ENCODE peak calls at places on chromosome 4, in seven cellular contexts. One of them, this sample, is unnamed.

GRCh38 chr4:125728568-125728967 is 413.8 kb downstream of the FAT4 start:
- DNase-seq in GM12878: no peak
- DNase-seq in CD4-positive, alpha-beta T cell: no peak
- DNase-seq in mammary epithelial cell: peak
- DNase-seq in activated effector memory CD4-positive, alpha-beta T cell treated with anti-CD3 and anti-CD28 coated beads, Interleukin-2, amount 50 U/mL, for 16 hours: no peak
- DNase-seq in EL: peak
- DNase-seq in activated CD4-positive, CD25-positive, alpha-beta regulatory T cell treated with anti-CD3 and anti-CD28 coated beads, Interleukin-2, amount 50 U/mL, for 16 hours: no peak
- DNase-seq in this sample: no peak

GRCh38 chr4:126081336-126081735 is 766.6 kb downstream of the FAT4 start:
- DNase-seq in GM12878: no peak
- DNase-seq in mammary epithelial cell: no peak
- DNase-seq in CD4-positive, alpha-beta T cell: no peak
- DNase-seq in EL: no peak
- DNase-seq in activated CD4-positive, CD25-positive, alpha-beta regulatory T cell treated with anti-CD3 and anti-CD28 coated beads, Interleukin-2, amount 50 U/mL, for 16 hours: no peak
- DNase-seq in activated effector memory CD4-positive, alpha-beta T cell treated with anti-CD3 and anti-CD28 coated beads, Interleukin-2, amount 50 U/mL, for 16 hours: no peak
- DNase-seq in this sample: no peak

GRCh38 chr4:5220028-5220427 is 168.7 kb downstream of the STK32B start:
- DNase-seq in activated CD4-positive, CD25-positive, alpha-beta regulatory T cell treated with anti-CD3 and anti-CD28 coated beads, Interleukin-2, amount 50 U/mL, for 16 hours: no peak
- DNase-seq in CD4-positive, alpha-beta T cell: no peak
- DNase-seq in EL: peak
- DNase-seq in activated effector memory CD4-positive, alpha-beta T cell treated with anti-CD3 and anti-CD28 coated beads, Interleukin-2, amount 50 U/mL, for 16 hours: no peak
- DNase-seq in mammary epithelial cell: peak
- DNase-seq in GM12878: no peak
- DNase-seq in this sample: no peak

GRCh38 chr4:123399638-123400358 is 3.2 kb downstream of the SPRY1 start:
- DNase-seq in mammary epithelial cell: peak
- DNase-seq in CD4-positive, alpha-beta T cell: no peak
- DNase-seq in EL: no peak
- DNase-seq in activated effector memory CD4-positive, alpha-beta T cell treated with anti-CD3 and anti-CD28 coated beads, Interleukin-2, amount 50 U/mL, for 16 hours: no peak
- DNase-seq in GM12878: no peak
- DNase-seq in activated CD4-positive, CD25-positive, alpha-beta regulatory T cell treated with anti-CD3 and anti-CD28 coated beads, Interleukin-2, amount 50 U/mL, for 16 hours: no peak
- DNase-seq in this sample: no peak

GRCh38 chr4:22906046-22906445 is 213.3 kb downstream of the GBA3 start:
- DNase-seq in GM12878: no peak
- DNase-seq in CD4-positive, alpha-beta T cell: no peak
- DNase-seq in activated CD4-positive, CD25-positive, alpha-beta regulatory T cell treated with anti-CD3 and anti-CD28 coated beads, Interleukin-2, amount 50 U/mL, for 16 hours: no peak
- DNase-seq in EL: no peak
- DNase-seq in mammary epithelial cell: no peak
- DNase-seq in activated effector memory CD4-positive, alpha-beta T cell treated with anti-CD3 and anti-CD28 coated beads, Interleukin-2, amount 50 U/mL, for 16 hours: no peak
- DNase-seq in this sample: no peak

GRCh38 chr4:80413096-80413495 is 77.6 kb downstream of the CFAP299 start:
- DNase-seq in GM12878: no peak
- DNase-seq in activated effector memory CD4-positive, alpha-beta T cell treated with anti-CD3 and anti-CD28 coated beads, Interleukin-2, amount 50 U/mL, for 16 hours: no peak
- DNase-seq in CD4-positive, alpha-beta T cell: no peak
- DNase-seq in mammary epithelial cell: no peak
- DNase-seq in activated CD4-positive, CD25-positive, alpha-beta regulatory T cell treated with anti-CD3 and anti-CD28 coated beads, Interleukin-2, amount 50 U/mL, for 16 hours: no peak
- DNase-seq in EL: no peak
- DNase-seq in this sample: no peak

GRCh38 chr4:7842384-7843279 is 97.0 kb downstream of the AFAP1 start:
- DNase-seq in CD4-positive, alpha-beta T cell: no peak
- DNase-seq in mammary epithelial cell: peak
- DNase-seq in activated CD4-positive, CD25-positive, alpha-beta regulatory T cell treated with anti-CD3 and anti-CD28 coated beads, Interleukin-2, amount 50 U/mL, for 16 hours: no peak
- DNase-seq in EL: peak
- DNase-seq in GM12878: no peak
- DNase-seq in activated effector memory CD4-positive, alpha-beta T cell treated with anti-CD3 and anti-CD28 coated beads, Interleukin-2, amount 50 U/mL, for 16 hours: no peak
- DNase-seq in this sample: no peak

GRCh38 chr4:48642421-48643144 is 137.5 kb downstream of the FRYL start:
- DNase-seq in CD4-positive, alpha-beta T cell: no peak
- DNase-seq in activated effector memory CD4-positive, alpha-beta T cell treated with anti-CD3 and anti-CD28 coated beads, Interleukin-2, amount 50 U/mL, for 16 hours: no peak
- DNase-seq in activated CD4-positive, CD25-positive, alpha-beta regulatory T cell treated with anti-CD3 and anti-CD28 coated beads, Interleukin-2, amount 50 U/mL, for 16 hours: no peak
- DNase-seq in EL: no peak
- DNase-seq in mammary epithelial cell: no peak
- DNase-seq in GM12878: no peak
- DNase-seq in this sample: no peak

GRCh38 chr4:155590751-155591150 is 75.9 kb upstream of the GUCY1A1 start:
- DNase-seq in mammary epithelial cell: no peak
- DNase-seq in CD4-positive, alpha-beta T cell: no peak
- DNase-seq in GM12878: no peak
- DNase-seq in activated effector memory CD4-positive, alpha-beta T cell treated with anti-CD3 and anti-CD28 coated beads, Interleukin-2, amount 50 U/mL, for 16 hours: no peak
- DNase-seq in EL: no peak
- DNase-seq in activated CD4-positive, CD25-positive, alpha-beta regulatory T cell treated with anti-CD3 and anti-CD28 coated beads, Interleukin-2, amount 50 U/mL, for 16 hours: no peak
- DNase-seq in this sample: no peak

GRCh38 chr4:184960505-184960971 is 57.8 kb upstream of the HELT start:
- DNase-seq in CD4-positive, alpha-beta T cell: no peak
- DNase-seq in activated effector memory CD4-positive, alpha-beta T cell treated with anti-CD3 and anti-CD28 coated beads, Interleukin-2, amount 50 U/mL, for 16 hours: no peak
- DNase-seq in GM12878: no peak
- DNase-seq in activated CD4-positive, CD25-positive, alpha-beta regulatory T cell treated with anti-CD3 and anti-CD28 coated beads, Interleukin-2, amount 50 U/mL, for 16 hours: no peak
- DNase-seq in EL: no peak
- DNase-seq in mammary epithelial cell: no peak
- DNase-seq in this sample: no peak

GRCh38 chr4:149183638-149184037 is 632.0 kb downstream of the IQCM start:
- DNase-seq in mammary epithelial cell: no peak
- DNase-seq in EL: no peak
- DNase-seq in activated effector memory CD4-positive, alpha-beta T cell treated with anti-CD3 and anti-CD28 coated beads, Interleukin-2, amount 50 U/mL, for 16 hours: no peak
- DNase-seq in GM12878: no peak
- DNase-seq in CD4-positive, alpha-beta T cell: no peak
- DNase-seq in activated CD4-positive, CD25-positive, alpha-beta regulatory T cell treated with anti-CD3 and anti-CD28 coated beads, Interleukin-2, amount 50 U/mL, for 16 hours: no peak
- DNase-seq in this sample: no peak

GRCh38 chr4:119014658-119015057 is 121.0 kb upstream of the MYOZ2 start:
- DNase-seq in EL: no peak
- DNase-seq in mammary epithelial cell: no peak
- DNase-seq in activated CD4-positive, CD25-positive, alpha-beta regulatory T cell treated with anti-CD3 and anti-CD28 coated beads, Interleukin-2, amount 50 U/mL, for 16 hours: no peak
- DNase-seq in CD4-positive, alpha-beta T cell: no peak
- DNase-seq in activated effector memory CD4-positive, alpha-beta T cell treated with anti-CD3 and anti-CD28 coated beads, Interleukin-2, amount 50 U/mL, for 16 hours: no peak
- DNase-seq in GM12878: no peak
- DNase-seq in this sample: no peak

GRCh38 chr4:130524057-130524456 is 1428.1 kb downstream of the C4orf33 start:
- DNase-seq in GM12878: no peak
- DNase-seq in mammary epithelial cell: no peak
- DNase-seq in EL: no peak
- DNase-seq in CD4-positive, alpha-beta T cell: no peak
- DNase-seq in activated CD4-positive, CD25-positive, alpha-beta regulatory T cell treated with anti-CD3 and anti-CD28 coated beads, Interleukin-2, amount 50 U/mL, for 16 hours: no peak
- DNase-seq in activated effector memory CD4-positive, alpha-beta T cell treated with anti-CD3 and anti-CD28 coated beads, Interleukin-2, amount 50 U/mL, for 16 hours: no peak
- DNase-seq in this sample: no peak

GRCh38 chr4:48960988-48961635 is 25.0 kb upstream of the CWH43 start:
- DNase-seq in GM12878: no peak
- DNase-seq in mammary epithelial cell: peak
- DNase-seq in activated effector memory CD4-positive, alpha-beta T cell treated with anti-CD3 and anti-CD28 coated beads, Interleukin-2, amount 50 U/mL, for 16 hours: no peak
- DNase-seq in EL: no peak
- DNase-seq in activated CD4-positive, CD25-positive, alpha-beta regulatory T cell treated with anti-CD3 and anti-CD28 coated beads, Interleukin-2, amount 50 U/mL, for 16 hours: no peak
- DNase-seq in CD4-positive, alpha-beta T cell: no peak
- DNase-seq in this sample: no peak

GRCh38 chr4:27506401-27506800 is 645.8 kb downstream of the STIM2 start:
- DNase-seq in GM12878: no peak
- DNase-seq in activated CD4-positive, CD25-positive, alpha-beta regulatory T cell treated with anti-CD3 and anti-CD28 coated beads, Interleukin-2, amount 50 U/mL, for 16 hours: no peak
- DNase-seq in activated effector memory CD4-positive, alpha-beta T cell treated with anti-CD3 and anti-CD28 coated beads, Interleukin-2, amount 50 U/mL, for 16 hours: no peak
- DNase-seq in EL: no peak
- DNase-seq in mammary epithelial cell: no peak
- DNase-seq in CD4-positive, alpha-beta T cell: no peak
- DNase-seq in this sample: no peak

GRCh38 chr4:138243369-138243768 is 1.2 kb upstream of the SLC7A11 start:
- DNase-seq in mammary epithelial cell: peak
- DNase-seq in GM12878: no peak
- DNase-seq in activated effector memory CD4-positive, alpha-beta T cell treated with anti-CD3 and anti-CD28 coated beads, Interleukin-2, amount 50 U/mL, for 16 hours: no peak
- DNase-seq in EL: no peak
- DNase-seq in CD4-positive, alpha-beta T cell: no peak
- DNase-seq in activated CD4-positive, CD25-positive, alpha-beta regulatory T cell treated with anti-CD3 and anti-CD28 coated beads, Interleukin-2, amount 50 U/mL, for 16 hours: no peak
- DNase-seq in this sample: no peak

GRCh38 chr4:100795581-100795980 is 277.8 kb upstream of the EMCN start:
- DNase-seq in CD4-positive, alpha-beta T cell: no peak
- DNase-seq in mammary epithelial cell: no peak
- DNase-seq in EL: no peak
- DNase-seq in activated CD4-positive, CD25-positive, alpha-beta regulatory T cell treated with anti-CD3 and anti-CD28 coated beads, Interleukin-2, amount 50 U/mL, for 16 hours: no peak
- DNase-seq in activated effector memory CD4-positive, alpha-beta T cell treated with anti-CD3 and anti-CD28 coated beads, Interleukin-2, amount 50 U/mL, for 16 hours: no peak
- DNase-seq in GM12878: no peak
- DNase-seq in this sample: no peak

GRCh38 chr4:17694552-17694951 is 80.1 kb downstream of the MED28 start:
- DNase-seq in activated effector memory CD4-positive, alpha-beta T cell treated with anti-CD3 and anti-CD28 coated beads, Interleukin-2, amount 50 U/mL, for 16 hours: no peak
- DNase-seq in CD4-positive, alpha-beta T cell: no peak
- DNase-seq in mammary epithelial cell: no peak
- DNase-seq in activated CD4-positive, CD25-positive, alpha-beta regulatory T cell treated with anti-CD3 and anti-CD28 coated beads, Interleukin-2, amount 50 U/mL, for 16 hours: no peak
- DNase-seq in EL: no peak
- DNase-seq in GM12878: no peak
- DNase-seq in this sample: no peak

This sample was measured in spleen.